ENCODE peak calls at places on chromosomes 7 and 10, in ten cellular contexts. One of them, this sample, is unnamed.

GRCh38 chr10:75115137-75115536 is 3.7 kb downstream of the SAMD8 start:
- DNase-seq in stomach: no peak
- DNase-seq in prostate gland: no peak
- DNase-seq in endodermal cell: no peak
- DNase-seq in AG04450: no peak
- DNase-seq in brain microvascular endothelial cell: peak
- DNase-seq in fibroblast of lung: peak
- DNase-seq in breast epithelium: no peak
- DNase-seq in left lung: no peak
- DNase-seq in MM.1S: no peak
- DNase-seq in this sample: no peak

GRCh38 chr7:2237109-2237602 is 4.4 kb upstream of the MAD1L1 start:
- DNase-seq in stomach: peak
- DNase-seq in prostate gland: peak
- DNase-seq in endodermal cell: no peak
- DNase-seq in AG04450: no peak
- DNase-seq in brain microvascular endothelial cell: no peak
- DNase-seq in fibroblast of lung: no peak
- DNase-seq in breast epithelium: peak
- DNase-seq in left lung: no peak
- DNase-seq in MM.1S: no peak
- DNase-seq in this sample: peak

GRCh38 chr7:79452032-79452494 is 1.4 kb downstream of the MAGI2 start:
- DNase-seq in stomach: peak
- DNase-seq in prostate gland: peak
- DNase-seq in endodermal cell: peak
- DNase-seq in AG04450: peak
- DNase-seq in brain microvascular endothelial cell: peak
- DNase-seq in fibroblast of lung: peak
- DNase-seq in breast epithelium: peak
- DNase-seq in left lung: peak
- DNase-seq in MM.1S: no peak
- DNase-seq in this sample: peak

GRCh38 chr7:42661312-42661711 is 250.6 kb downstream of the C7orf25 start:
- DNase-seq in stomach: no peak
- DNase-seq in prostate gland: no peak
- DNase-seq in endodermal cell: no peak
- DNase-seq in AG04450: no peak
- DNase-seq in brain microvascular endothelial cell: peak
- DNase-seq in fibroblast of lung: peak
- DNase-seq in breast epithelium: no peak
- DNase-seq in left lung: no peak
- DNase-seq in MM.1S: no peak
- DNase-seq in this sample: no peak

GRCh38 chr10:62681211-62681940 is 123.1 kb upstream of the ADO start:
- DNase-seq in stomach: peak
- DNase-seq in prostate gland: no peak
- DNase-seq in endodermal cell: peak
- DNase-seq in AG04450: no peak
- DNase-seq in brain microvascular endothelial cell: peak
- DNase-seq in fibroblast of lung: no peak
- DNase-seq in breast epithelium: no peak
- DNase-seq in left lung: peak
- DNase-seq in MM.1S: peak
- DNase-seq in this sample: peak

GRCh38 chr7:91436655-91437054 is 172.4 kb downstream of the FZD1 start:
- DNase-seq in stomach: no peak
- DNase-seq in prostate gland: no peak
- DNase-seq in endodermal cell: no peak
- DNase-seq in AG04450: no peak
- DNase-seq in brain microvascular endothelial cell: no peak
- DNase-seq in fibroblast of lung: no peak
- DNase-seq in breast epithelium: no peak
- DNase-seq in left lung: no peak
- DNase-seq in MM.1S: no peak
- DNase-seq in this sample: no peak

GRCh38 chr7:7521259-7521658 is 14.4 kb downstream of the COL28A1 start:
- DNase-seq in stomach: no peak
- DNase-seq in prostate gland: no peak
- DNase-seq in endodermal cell: no peak
- DNase-seq in AG04450: no peak
- DNase-seq in brain microvascular endothelial cell: peak
- DNase-seq in fibroblast of lung: no peak
- DNase-seq in breast epithelium: no peak
- DNase-seq in left lung: no peak
- DNase-seq in MM.1S: no peak
- DNase-seq in this sample: no peak

GRCh38 chr7:96648784-96649183 is 60.9 kb downstream of the SEM1 start:
- DNase-seq in stomach: no peak
- DNase-seq in prostate gland: no peak
- DNase-seq in endodermal cell: peak
- DNase-seq in AG04450: no peak
- DNase-seq in brain microvascular endothelial cell: no peak
- DNase-seq in fibroblast of lung: no peak
- DNase-seq in breast epithelium: no peak
- DNase-seq in left lung: no peak
- DNase-seq in MM.1S: no peak
- DNase-seq in this sample: no peak

GRCh38 chr7:155166673-155167370 is 96.7 kb downstream of the HTR5A start:
- DNase-seq in stomach: no peak
- DNase-seq in prostate gland: no peak
- DNase-seq in endodermal cell: no peak
- DNase-seq in AG04450: peak
- DNase-seq in brain microvascular endothelial cell: peak
- DNase-seq in fibroblast of lung: peak
- DNase-seq in breast epithelium: peak
- DNase-seq in left lung: no peak
- DNase-seq in MM.1S: no peak
- DNase-seq in this sample: no peak

GRCh38 chr7:16438988-16439387 is 17.6 kb upstream of the CRPPA start:
- DNase-seq in stomach: no peak
- DNase-seq in prostate gland: no peak
- DNase-seq in endodermal cell: no peak
- DNase-seq in AG04450: no peak
- DNase-seq in brain microvascular endothelial cell: no peak
- DNase-seq in fibroblast of lung: no peak
- DNase-seq in breast epithelium: no peak
- DNase-seq in left lung: no peak
- DNase-seq in MM.1S: no peak
- DNase-seq in this sample: no peak

GRCh38 chr7:106313966-106314365 is 29.2 kb upstream of the NAMPT start:
- DNase-seq in stomach: no peak
- DNase-seq in prostate gland: no peak
- DNase-seq in endodermal cell: no peak
- DNase-seq in AG04450: no peak
- DNase-seq in brain microvascular endothelial cell: no peak
- DNase-seq in fibroblast of lung: no peak
- DNase-seq in breast epithelium: no peak
- DNase-seq in left lung: no peak
- DNase-seq in MM.1S: no peak
- DNase-seq in this sample: no peak

GRCh38 chr7:1706721-1707613 is 36.9 kb downstream of the ELFN1 start:
- DNase-seq in stomach: peak
- DNase-seq in prostate gland: no peak
- DNase-seq in endodermal cell: peak
- DNase-seq in AG04450: no peak
- DNase-seq in brain microvascular endothelial cell: no peak
- DNase-seq in fibroblast of lung: no peak
- DNase-seq in breast epithelium: no peak
- DNase-seq in left lung: peak
- DNase-seq in MM.1S: no peak
- DNase-seq in this sample: peak

GRCh38 chr7:106735637-106736036 is 74.7 kb upstream of the CCDC71L start:
- DNase-seq in stomach: no peak
- DNase-seq in prostate gland: no peak
- DNase-seq in endodermal cell: no peak
- DNase-seq in AG04450: no peak
- DNase-seq in brain microvascular endothelial cell: no peak
- DNase-seq in fibroblast of lung: no peak
- DNase-seq in breast epithelium: no peak
- DNase-seq in left lung: no peak
- DNase-seq in MM.1S: no peak
- DNase-seq in this sample: no peak

GRCh38 chr10:49610015-49610734 is at the start of gene SLC18A3:
- DNase-seq in stomach: no peak
- DNase-seq in prostate gland: no peak
- DNase-seq in endodermal cell: peak
- DNase-seq in AG04450: no peak
- DNase-seq in brain microvascular endothelial cell: no peak
- DNase-seq in fibroblast of lung: no peak
- DNase-seq in breast epithelium: no peak
- DNase-seq in left lung: no peak
- DNase-seq in MM.1S: no peak
- DNase-seq in this sample: peak

GRCh38 chr7:112985377-112985987 is 101.1 kb downstream of the GPR85 start:
- DNase-seq in stomach: no peak
- DNase-seq in prostate gland: no peak
- DNase-seq in endodermal cell: peak
- DNase-seq in AG04450: no peak
- DNase-seq in brain microvascular endothelial cell: peak
- DNase-seq in fibroblast of lung: peak
- DNase-seq in breast epithelium: no peak
- DNase-seq in left lung: no peak
- DNase-seq in MM.1S: no peak
- DNase-seq in this sample: no peak

GRCh38 chr7:28292826-28293528 is 112.4 kb upstream of the JAZF1 start:
- DNase-seq in stomach: no peak
- DNase-seq in prostate gland: no peak
- DNase-seq in endodermal cell: no peak
- DNase-seq in AG04450: no peak
- DNase-seq in brain microvascular endothelial cell: no peak
- DNase-seq in fibroblast of lung: no peak
- DNase-seq in breast epithelium: no peak
- DNase-seq in left lung: no peak
- DNase-seq in MM.1S: no peak
- DNase-seq in this sample: no peak

GRCh38 chr7:122674502-122674901 is 24.4 kb downstream of the RNF133 start:
- DNase-seq in stomach: peak
- DNase-seq in prostate gland: peak
- DNase-seq in endodermal cell: no peak
- DNase-seq in AG04450: no peak
- DNase-seq in brain microvascular endothelial cell: peak
- DNase-seq in fibroblast of lung: peak
- DNase-seq in breast epithelium: no peak
- DNase-seq in left lung: no peak
- DNase-seq in MM.1S: no peak
- DNase-seq in this sample: no peak

GRCh38 chr7:7979556-7979955 is 11.0 kb downstream of the GLCCI1 start:
- DNase-seq in stomach: no peak
- DNase-seq in prostate gland: no peak
- DNase-seq in endodermal cell: no peak
- DNase-seq in AG04450: no peak
- DNase-seq in brain microvascular endothelial cell: no peak
- DNase-seq in fibroblast of lung: no peak
- DNase-seq in breast epithelium: no peak
- DNase-seq in left lung: no peak
- DNase-seq in MM.1S: no peak
- DNase-seq in this sample: no peak

GRCh38 chr7:38310601-38311057 is 37.2 kb upstream of the TARP start:
- DNase-seq in stomach: peak
- DNase-seq in prostate gland: no peak
- DNase-seq in endodermal cell: no peak
- DNase-seq in AG04450: no peak
- DNase-seq in brain microvascular endothelial cell: no peak
- DNase-seq in fibroblast of lung: peak
- DNase-seq in breast epithelium: no peak
- DNase-seq in left lung: no peak
- DNase-seq in MM.1S: no peak
- DNase-seq in this sample: no peak

GRCh38 chr10:60846173-60846572 is 67.9 kb downstream of the CDK1 start:
- DNase-seq in stomach: no peak
- DNase-seq in prostate gland: no peak
- DNase-seq in endodermal cell: no peak
- DNase-seq in AG04450: peak
- DNase-seq in brain microvascular endothelial cell: peak
- DNase-seq in fibroblast of lung: peak
- DNase-seq in breast epithelium: no peak
- DNase-seq in left lung: no peak
- DNase-seq in MM.1S: no peak
- DNase-seq in this sample: no peak
- TF ChIP-seq CTCF in stomach: no peak
- TF ChIP-seq CTCF in prostate gland: no peak
- TF ChIP-seq CTCF in endodermal cell: no peak
- TF ChIP-seq CTCF in AG04450: peak
- TF ChIP-seq CTCF in brain microvascular endothelial cell: peak
- TF ChIP-seq CTCF in fibroblast of lung: no peak
- TF ChIP-seq CTCF in breast epithelium: no peak
- TF ChIP-seq CTCF in left lung: no peak
- TF ChIP-seq CTCF in MM.1S: no peak
- TF ChIP-seq CTCF in this sample: no peak

GRCh38 chr7:20797174-20798080 is 10.7 kb upstream of the SP8 start:
- DNase-seq in stomach: no peak
- DNase-seq in prostate gland: peak
- DNase-seq in endodermal cell: peak
- DNase-seq in AG04450: no peak
- DNase-seq in brain microvascular endothelial cell: no peak
- DNase-seq in fibroblast of lung: no peak
- DNase-seq in breast epithelium: no peak
- DNase-seq in left lung: peak
- DNase-seq in MM.1S: peak
- DNase-seq in this sample: peak
- H3K27ac ChIP-seq in stomach: no peak
- H3K27ac ChIP-seq in prostate gland: peak
- H3K27ac ChIP-seq in endodermal cell: no peak
- H3K27ac ChIP-seq in AG04450: no peak
- H3K27ac ChIP-seq in brain microvascular endothelial cell: no peak
- H3K27ac ChIP-seq in fibroblast of lung: no peak
- H3K27ac ChIP-seq in breast epithelium: no peak
- H3K27ac ChIP-seq in left lung: no peak
- H3K27ac ChIP-seq in MM.1S: peak
- H3K27ac ChIP-seq in this sample: no peak

GRCh38 chr10:34959321-34959720 is 130.8 kb downstream of the CUL2 start:
- DNase-seq in stomach: no peak
- DNase-seq in prostate gland: no peak
- DNase-seq in endodermal cell: no peak
- DNase-seq in AG04450: no peak
- DNase-seq in brain microvascular endothelial cell: no peak
- DNase-seq in fibroblast of lung: no peak
- DNase-seq in breast epithelium: no peak
- DNase-seq in left lung: no peak
- DNase-seq in MM.1S: no peak
- DNase-seq in this sample: no peak
- TF ChIP-seq CTCF in stomach: no peak
- TF ChIP-seq CTCF in prostate gland: no peak
- TF ChIP-seq CTCF in endodermal cell: no peak
- TF ChIP-seq CTCF in AG04450: peak
- TF ChIP-seq CTCF in brain microvascular endothelial cell: peak
- TF ChIP-seq CTCF in fibroblast of lung: no peak
- TF ChIP-seq CTCF in breast epithelium: no peak
- TF ChIP-seq CTCF in left lung: no peak
- TF ChIP-seq CTCF in MM.1S: no peak
- TF ChIP-seq CTCF in this sample: no peak

DNA sequence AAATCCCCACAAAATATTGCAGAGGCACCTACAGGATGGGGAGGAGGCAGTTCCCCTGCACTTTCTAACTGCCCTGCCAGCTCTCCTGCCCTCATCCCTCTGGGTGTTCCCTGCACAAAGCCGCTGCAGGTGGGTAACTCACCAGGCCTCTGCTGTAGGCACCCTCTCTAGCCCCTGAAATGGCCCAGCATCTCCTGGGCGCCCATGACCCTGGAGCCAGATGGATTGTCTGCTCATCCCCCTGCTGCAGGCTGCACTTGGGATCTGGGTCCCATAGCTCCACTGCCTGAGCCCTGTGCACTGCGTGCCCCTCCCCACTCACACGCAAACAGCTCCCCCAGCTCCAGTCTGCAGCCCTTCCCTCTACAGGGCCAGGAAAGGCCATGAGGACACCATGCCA is 130.9 kb downstream of the C10orf105 start:
- DNase-seq in stomach: no peak
- DNase-seq in prostate gland: no peak
- DNase-seq in endodermal cell: no peak
- DNase-seq in AG04450: no peak
- DNase-seq in brain microvascular endothelial cell: no peak
- DNase-seq in fibroblast of lung: no peak
- DNase-seq in breast epithelium: no peak
- DNase-seq in left lung: no peak
- DNase-seq in MM.1S: no peak
- DNase-seq in this sample: no peak
- H3K27ac ChIP-seq in stomach: no peak
- H3K27ac ChIP-seq in prostate gland: no peak
- H3K27ac ChIP-seq in endodermal cell: no peak
- H3K27ac ChIP-seq in AG04450: no peak
- H3K27ac ChIP-seq in brain microvascular endothelial cell: peak
- H3K27ac ChIP-seq in fibroblast of lung: no peak
- H3K27ac ChIP-seq in breast epithelium: no peak
- H3K27ac ChIP-seq in left lung: no peak
- H3K27ac ChIP-seq in MM.1S: no peak
- H3K27ac ChIP-seq in this sample: no peak